ENCODE peak calls at places on chromosome 3, in eight cellular contexts. One of them, this sample, is unnamed.

GRCh38 chr3:42189746-42190145 is 76.2 kb downstream of the CCK start:
- DNase-seq in fibroblast of pulmonary artery: no peak
- DNase-seq in Caco-2: no peak
- DNase-seq in HFF-Myc: no peak
- DNase-seq in neuronal stem cell: no peak
- DNase-seq in tibial nerve: no peak
- DNase-seq in cardiac fibroblast: no peak
- DNase-seq in fibroblast of mammary gland: no peak
- DNase-seq in this sample: no peak

GRCh38 chr3:37718647-37719046 is 143.0 kb upstream of the CTDSPL start:
- DNase-seq in fibroblast of pulmonary artery: no peak
- DNase-seq in Caco-2: no peak
- DNase-seq in HFF-Myc: no peak
- DNase-seq in neuronal stem cell: no peak
- DNase-seq in tibial nerve: no peak
- DNase-seq in cardiac fibroblast: no peak
- DNase-seq in fibroblast of mammary gland: no peak
- DNase-seq in this sample: no peak

GRCh38 chr3:61903931-61904657 is 342.7 kb downstream of the PTPRG start:
- DNase-seq in fibroblast of pulmonary artery: peak
- DNase-seq in Caco-2: no peak
- DNase-seq in HFF-Myc: no peak
- DNase-seq in neuronal stem cell: no peak
- DNase-seq in tibial nerve: no peak
- DNase-seq in cardiac fibroblast: peak
- DNase-seq in fibroblast of mammary gland: peak
- DNase-seq in this sample: no peak

GRCh38 chr3:158103131-158103955 is 2.9 kb downstream of the SHOX2 start:
- DNase-seq in fibroblast of pulmonary artery: no peak
- DNase-seq in Caco-2: no peak
- DNase-seq in HFF-Myc: no peak
- DNase-seq in neuronal stem cell: no peak
- DNase-seq in tibial nerve: peak
- DNase-seq in cardiac fibroblast: no peak
- DNase-seq in fibroblast of mammary gland: peak
- DNase-seq in this sample: no peak

GRCh38 chr3:101603184-101603583 is 29.2 kb downstream of the PCNP start:
- DNase-seq in fibroblast of pulmonary artery: no peak
- DNase-seq in Caco-2: no peak
- DNase-seq in HFF-Myc: no peak
- DNase-seq in neuronal stem cell: no peak
- DNase-seq in tibial nerve: no peak
- DNase-seq in cardiac fibroblast: no peak
- DNase-seq in fibroblast of mammary gland: no peak
- DNase-seq in this sample: no peak

GRCh38 chr3:180102604-180103003 is 65.9 kb upstream of the PEX5L start:
- DNase-seq in fibroblast of pulmonary artery: no peak
- DNase-seq in Caco-2: no peak
- DNase-seq in HFF-Myc: no peak
- DNase-seq in neuronal stem cell: no peak
- DNase-seq in tibial nerve: no peak
- DNase-seq in cardiac fibroblast: no peak
- DNase-seq in fibroblast of mammary gland: no peak
- DNase-seq in this sample: no peak

GRCh38 chr3:8446845-8447244 is 54.8 kb upstream of the LMCD1 start:
- DNase-seq in fibroblast of pulmonary artery: no peak
- DNase-seq in Caco-2: no peak
- DNase-seq in HFF-Myc: no peak
- DNase-seq in neuronal stem cell: no peak
- DNase-seq in tibial nerve: no peak
- DNase-seq in cardiac fibroblast: peak
- DNase-seq in fibroblast of mammary gland: no peak
- DNase-seq in this sample: no peak

GRCh38 chr3:152719264-152719663 is 115.7 kb upstream of the P2RY1 start:
- DNase-seq in fibroblast of pulmonary artery: peak
- DNase-seq in Caco-2: no peak
- DNase-seq in HFF-Myc: peak
- DNase-seq in neuronal stem cell: no peak
- DNase-seq in tibial nerve: no peak
- DNase-seq in cardiac fibroblast: peak
- DNase-seq in fibroblast of mammary gland: peak
- DNase-seq in this sample: no peak

GRCh38 chr3:138767498-138768104 is 67.1 kb downstream of the PIK3CB start:
- DNase-seq in fibroblast of pulmonary artery: no peak
- DNase-seq in Caco-2: no peak
- DNase-seq in HFF-Myc: no peak
- DNase-seq in neuronal stem cell: no peak
- DNase-seq in tibial nerve: no peak
- DNase-seq in cardiac fibroblast: no peak
- DNase-seq in fibroblast of mammary gland: no peak
- DNase-seq in this sample: no peak

GRCh38 chr3:183698318-183698731 is 728 bp downstream of the YEATS2 start:
- DNase-seq in fibroblast of pulmonary artery: peak
- DNase-seq in Caco-2: peak
- DNase-seq in HFF-Myc: no peak
- DNase-seq in neuronal stem cell: peak
- DNase-seq in tibial nerve: no peak
- DNase-seq in cardiac fibroblast: peak
- DNase-seq in fibroblast of mammary gland: peak
- DNase-seq in this sample: no peak

GRCh38 chr3:107660316-107660976 is 137.7 kb downstream of the BBX start:
- DNase-seq in fibroblast of pulmonary artery: peak
- DNase-seq in Caco-2: no peak
- DNase-seq in HFF-Myc: no peak
- DNase-seq in neuronal stem cell: no peak
- DNase-seq in tibial nerve: no peak
- DNase-seq in cardiac fibroblast: peak
- DNase-seq in fibroblast of mammary gland: peak
- DNase-seq in this sample: no peak

DNA sequence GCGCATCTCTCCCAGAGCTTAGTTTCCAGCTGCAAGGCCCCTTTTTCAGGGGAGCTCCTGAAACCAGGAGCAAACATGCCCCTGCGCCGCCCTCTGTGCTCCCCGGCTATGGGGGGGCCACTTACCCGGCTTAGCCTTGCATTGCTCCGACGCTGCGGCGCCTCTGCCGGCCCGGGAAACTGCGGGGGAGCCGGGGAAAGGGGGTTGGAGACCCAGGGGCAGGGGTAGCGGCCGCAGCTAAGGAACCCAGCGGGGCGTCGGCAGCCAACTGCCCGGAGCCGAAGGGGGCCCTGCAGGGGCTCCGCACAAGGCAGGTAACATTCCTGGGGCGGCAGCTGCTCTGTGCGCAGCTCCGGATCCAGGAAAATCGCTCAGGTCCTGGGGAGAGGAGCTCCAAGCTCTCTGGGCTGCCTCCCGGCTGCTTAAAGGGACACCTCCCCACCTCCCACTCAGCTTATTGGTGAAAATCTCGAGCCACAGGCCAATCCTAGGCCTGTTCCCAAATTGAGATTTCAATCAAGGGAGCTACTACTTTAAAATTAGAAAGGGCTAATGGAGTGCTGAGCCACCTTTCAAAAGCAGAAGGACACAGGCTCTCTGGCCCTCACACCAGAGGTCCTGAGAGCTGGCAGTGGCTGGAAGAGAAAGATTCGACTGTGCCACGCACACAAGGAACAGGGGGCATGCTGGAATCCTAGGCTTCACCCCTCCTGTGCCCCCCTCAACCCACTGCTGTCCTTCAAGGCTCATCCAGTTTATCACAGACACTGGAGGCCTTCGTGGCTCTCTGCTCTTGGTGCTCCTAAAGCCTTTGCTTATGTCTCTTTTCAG is 42.7 kb upstream of the PRICKLE2 start:
- DNase-seq in fibroblast of pulmonary artery: peak
- DNase-seq in Caco-2: no peak
- DNase-seq in HFF-Myc: no peak
- DNase-seq in neuronal stem cell: peak
- DNase-seq in tibial nerve: peak
- DNase-seq in cardiac fibroblast: peak
- DNase-seq in fibroblast of mammary gland: peak
- DNase-seq in this sample: peak
- H3K4me3 ChIP-seq in fibroblast of pulmonary artery: peak
- H3K4me3 ChIP-seq in Caco-2: no peak
- H3K4me3 ChIP-seq in HFF-Myc: peak
- H3K4me3 ChIP-seq in neuronal stem cell: no peak
- H3K4me3 ChIP-seq in tibial nerve: peak
- H3K4me3 ChIP-seq in cardiac fibroblast: peak
- H3K4me3 ChIP-seq in fibroblast of mammary gland: peak
- H3K4me3 ChIP-seq in this sample: peak

GRCh38 chr3:99647081-99647480 is 8.7 kb downstream of the COL8A1 start:
- DNase-seq in fibroblast of pulmonary artery: peak
- DNase-seq in Caco-2: no peak
- DNase-seq in HFF-Myc: no peak
- DNase-seq in neuronal stem cell: no peak
- DNase-seq in tibial nerve: no peak
- DNase-seq in cardiac fibroblast: peak
- DNase-seq in fibroblast of mammary gland: peak
- DNase-seq in this sample: no peak

GRCh38 chr3:99644741-99645140 is 6.3 kb downstream of the COL8A1 start:
- DNase-seq in fibroblast of pulmonary artery: no peak
- DNase-seq in Caco-2: no peak
- DNase-seq in HFF-Myc: no peak
- DNase-seq in neuronal stem cell: no peak
- DNase-seq in tibial nerve: no peak
- DNase-seq in cardiac fibroblast: no peak
- DNase-seq in fibroblast of mammary gland: no peak
- DNase-seq in this sample: no peak

GRCh38 chr3:99646107-99646435 is 7.7 kb downstream of the COL8A1 start:
- DNase-seq in fibroblast of pulmonary artery: no peak
- DNase-seq in Caco-2: no peak
- DNase-seq in HFF-Myc: no peak
- DNase-seq in neuronal stem cell: no peak
- DNase-seq in tibial nerve: no peak
- DNase-seq in cardiac fibroblast: peak
- DNase-seq in fibroblast of mammary gland: peak
- DNase-seq in this sample: no peak

GRCh38 chr3:99644017-99644416 is 5.6 kb downstream of the COL8A1 start:
- DNase-seq in fibroblast of pulmonary artery: no peak
- DNase-seq in Caco-2: no peak
- DNase-seq in HFF-Myc: no peak
- DNase-seq in neuronal stem cell: no peak
- DNase-seq in tibial nerve: no peak
- DNase-seq in cardiac fibroblast: no peak
- DNase-seq in fibroblast of mammary gland: no peak
- DNase-seq in this sample: no peak

DNA sequence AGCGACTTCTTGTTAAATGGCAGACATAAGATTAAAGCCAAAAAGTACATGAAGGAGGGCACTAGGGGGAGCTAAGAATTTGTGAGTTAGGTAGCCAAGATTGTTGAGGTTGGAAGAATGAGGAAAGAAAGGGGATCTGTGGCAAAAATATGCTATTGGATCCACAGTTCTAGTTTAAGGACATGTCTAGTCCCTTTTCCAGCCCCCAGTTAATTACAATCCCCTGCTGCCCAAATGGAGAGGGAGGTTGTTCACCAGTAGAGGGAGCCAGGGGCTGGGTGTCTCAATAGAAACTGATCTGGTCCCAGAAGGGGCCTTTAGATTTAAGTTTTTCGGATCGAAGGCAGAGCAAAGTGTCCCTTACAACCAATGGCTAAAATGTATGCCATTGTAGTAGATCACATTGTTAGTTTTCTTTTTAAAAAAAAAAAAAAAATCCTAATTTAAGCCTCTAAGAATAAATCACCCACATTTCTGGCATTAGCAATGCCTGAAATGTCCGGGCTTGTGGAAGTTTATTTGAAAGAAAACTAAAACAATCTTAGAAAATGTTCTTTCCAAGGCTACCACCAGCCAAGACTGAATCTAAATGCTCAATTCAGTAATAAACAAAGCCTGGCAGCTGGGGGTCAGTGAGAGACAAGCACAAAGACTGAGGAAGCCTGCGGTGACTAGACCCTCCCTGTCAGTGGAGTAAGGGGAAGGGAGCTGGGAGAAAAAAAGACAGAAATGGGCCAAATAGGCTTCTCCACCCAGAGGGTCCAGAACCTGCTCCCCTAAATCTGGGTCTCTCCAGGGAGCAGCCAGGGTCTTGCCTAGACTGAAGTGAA is 7.1 kb downstream of the COL8A1 start:
- DNase-seq in fibroblast of pulmonary artery: peak
- DNase-seq in Caco-2: no peak
- DNase-seq in HFF-Myc: no peak
- DNase-seq in neuronal stem cell: peak
- DNase-seq in tibial nerve: no peak
- DNase-seq in cardiac fibroblast: peak
- DNase-seq in fibroblast of mammary gland: peak
- DNase-seq in this sample: no peak
- H3K4me3 ChIP-seq in fibroblast of pulmonary artery: no peak
- H3K4me3 ChIP-seq in Caco-2: no peak
- H3K4me3 ChIP-seq in HFF-Myc: no peak
- H3K4me3 ChIP-seq in neuronal stem cell: peak
- H3K4me3 ChIP-seq in tibial nerve: no peak
- H3K4me3 ChIP-seq in cardiac fibroblast: no peak
- H3K4me3 ChIP-seq in fibroblast of mammary gland: no peak
- H3K4me3 ChIP-seq in this sample: no peak

GRCh38 chr3:193851941-193852674 is 259.1 kb downstream of the OPA1 start:
- DNase-seq in fibroblast of pulmonary artery: peak
- DNase-seq in Caco-2: no peak
- DNase-seq in HFF-Myc: no peak
- DNase-seq in neuronal stem cell: peak
- DNase-seq in tibial nerve: no peak
- DNase-seq in cardiac fibroblast: peak
- DNase-seq in fibroblast of mammary gland: no peak
- DNase-seq in this sample: no peak
- H3K4me3 ChIP-seq in fibroblast of pulmonary artery: no peak
- H3K4me3 ChIP-seq in Caco-2: no peak
- H3K4me3 ChIP-seq in HFF-Myc: no peak
- H3K4me3 ChIP-seq in neuronal stem cell: peak
- H3K4me3 ChIP-seq in tibial nerve: no peak
- H3K4me3 ChIP-seq in cardiac fibroblast: no peak
- H3K4me3 ChIP-seq in fibroblast of mammary gland: no peak
- H3K4me3 ChIP-seq in this sample: no peak

DNA sequence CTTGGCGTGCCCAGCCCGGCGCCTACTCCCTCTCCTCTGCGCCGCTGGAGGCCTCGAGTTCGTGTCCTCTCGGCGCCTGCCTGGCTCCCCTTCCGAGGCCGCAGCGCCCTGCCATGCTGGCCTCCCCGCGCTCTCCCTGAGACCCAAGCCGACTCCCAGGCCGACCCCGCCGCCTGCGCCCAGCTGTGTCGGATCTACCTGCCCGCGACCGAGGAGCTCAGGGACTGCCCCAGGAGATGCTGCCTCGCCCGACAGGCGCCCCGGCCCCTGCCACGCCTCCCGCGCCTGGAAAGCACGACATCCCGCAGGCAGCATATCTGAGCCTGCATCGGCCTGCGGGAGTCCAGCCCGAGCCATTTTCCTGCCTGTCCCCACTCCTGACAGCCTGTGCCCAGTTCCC is 16.1 kb downstream of the PAQR9 start:
- DNase-seq in fibroblast of pulmonary artery: no peak
- DNase-seq in Caco-2: no peak
- DNase-seq in HFF-Myc: no peak
- DNase-seq in neuronal stem cell: no peak
- DNase-seq in tibial nerve: no peak
- DNase-seq in cardiac fibroblast: no peak
- DNase-seq in fibroblast of mammary gland: no peak
- DNase-seq in this sample: no peak
- H3K4me3 ChIP-seq in fibroblast of pulmonary artery: no peak
- H3K4me3 ChIP-seq in Caco-2: no peak
- H3K4me3 ChIP-seq in HFF-Myc: no peak
- H3K4me3 ChIP-seq in neuronal stem cell: no peak
- H3K4me3 ChIP-seq in tibial nerve: no peak
- H3K4me3 ChIP-seq in cardiac fibroblast: no peak
- H3K4me3 ChIP-seq in fibroblast of mammary gland: no peak
- H3K4me3 ChIP-seq in this sample: no peak

This sample was measured in dorsolateral prefrontal cortex.